ENCODE peak calls at places on chromosomes 16 and 17, in nine cellular contexts. V is left lung; W is CD8-positive, alpha-beta T cell; E is sigmoid colon; K is ascending aorta; H is cardiac fibroblast; C is heart right ventricle; O is stomach; J is body of pancreas. X is an unnamed sample.

GRCh38 chr16:66515543-66516171 is 34.3 kb downstream of the TK2 start:
- DNase-seq in E (peak), O (no peak), H (peak), W (no peak), C (no peak), K (no peak), V (no peak), J (no peak), X (peak)

GRCh38 chr16:75235721-75236193 is 15.7 kb downstream of the BCAR1 start:
- DNase-seq in J (no peak), V (peak), E (peak), K (no peak), O (no peak), C (peak), H (no peak), W (no peak), X (peak)

GRCh38 chr16:84485255-84486010 is 19.0 kb downstream of the MEAK7 start:
- DNase-seq in H (no peak), C (no peak), E (no peak), O (peak), K (no peak), W (no peak), V (no peak), J (no peak), X (no peak)

GRCh38 chr17:47822785-47823184 is 1.2 kb upstream of the OSBPL7 start:
- DNase-seq in C (no peak), V (no peak), O (no peak), H (no peak), K (no peak), J (no peak), W (no peak), E (no peak), X (no peak)

GRCh38 chr16:28823291-28823718 is 506 bp downstream of the ATXN2L start:
- DNase-seq in K (no peak), H (no peak), O (no peak), E (no peak), W (no peak), V (no peak), J (no peak), C (no peak), X (no peak)

GRCh38 chr16:57618306-57619132 is 9.9 kb upstream of the ADGRG1 start:
- DNase-seq in J (peak), V (peak), W (no peak), H (no peak), C (no peak), E (peak), O (peak), K (no peak), X (peak)

GRCh38 chr16:24609417-24609739 is 70.0 kb downstream of the RBBP6 start:
- DNase-seq in J (no peak), K (no peak), E (no peak), W (no peak), O (no peak), V (no peak), C (no peak), H (no peak), X (no peak)

GRCh38 chr16:25198021-25198420 is 18.7 kb upstream of the AQP8 start:
- DNase-seq in C (no peak), K (no peak), J (no peak), E (no peak), H (no peak), W (no peak), V (no peak), O (no peak), X (no peak)

GRCh38 chr16:75236232-75236631 is 15.2 kb downstream of the BCAR1 start:
- DNase-seq in J (no peak), K (no peak), C (no peak), E (no peak), V (no peak), O (no peak), H (no peak), W (no peak), X (no peak)

GRCh38 chr17:40253565-40253964 is 34.1 kb upstream of the CDC6 start:
- DNase-seq in J (no peak), V (no peak), C (no peak), O (no peak), W (no peak), K (no peak), H (no peak), E (no peak), X (no peak)

GRCh38 chr16:77273815-77274214 is 74.6 kb downstream of the SYCE1L start:
- DNase-seq in V (no peak), K (no peak), C (no peak), E (no peak), H (no peak), W (no peak), J (no peak), O (no peak), X (no peak)

GRCh38 chr16:46885960-46886763 is 2.0 kb downstream of the GPT2 start:
- DNase-seq in C (no peak), E (no peak), V (no peak), J (peak), O (peak), K (peak), W (no peak), H (peak), X (no peak)

GRCh38 chr16:68223072-68223471 is 12.9 kb downstream of the ESRP2 start:
- DNase-seq in O (no peak), H (no peak), K (no peak), C (no peak), J (no peak), V (no peak), E (no peak), W (no peak), X (no peak)

GRCh38 chr17:74514632-74515035 is 16.6 kb downstream of the CD300LB start:
- DNase-seq in E (peak), C (no peak), H (no peak), J (no peak), K (no peak), O (peak), W (no peak), V (no peak), X (no peak)

GRCh38 chr16:56861092-56861610 is 3.9 kb upstream of the SLC12A3 start:
- DNase-seq in V (no peak), J (peak), C (no peak), O (no peak), K (no peak), E (no peak), W (no peak), H (peak), X (no peak)

GRCh38 chr16:71484006-71484893 is 4.9 kb downstream of the ZNF19 start:
- DNase-seq in E (peak), H (peak), J (peak), O (peak), C (peak), V (peak), K (peak), W (peak), X (peak)

GRCh38 chr17:73613271-73613941 is 30.8 kb downstream of the SDK2 start:
- DNase-seq in J (no peak), K (no peak), H (no peak), C (no peak), E (no peak), O (no peak), W (no peak), V (no peak), X (no peak)

GRCh38 chr16:10895053-10895946 is 18.3 kb downstream of the CIITA start:
- DNase-seq in J (no peak), K (no peak), O (no peak), V (no peak), C (peak), E (no peak), H (peak), W (no peak), X (no peak)

GRCh38 chr16:67109407-67110135 is at the start of gene PHAF1:
- DNase-seq in H (peak), C (peak), J (peak), W (peak), E (peak), V (peak), O (peak), K (peak), X (peak)

GRCh38 chr16:89598199-89598598 is 15.2 kb upstream of the DPEP1 start:
- DNase-seq in W (no peak), J (no peak), O (no peak), E (no peak), K (no peak), H (no peak), V (no peak), C (no peak), X (no peak)

GRCh38 chr17:9179602-9180001 is 158.3 kb downstream of the NTN1 start:
- DNase-seq in W (no peak), C (no peak), O (no peak), V (no peak), H (no peak), K (no peak), J (no peak), E (no peak), X (no peak)

GRCh38 chr16:50688867-50689266 is 4.5 kb upstream of the NOD2 start:
- DNase-seq in V (no peak), C (no peak), E (no peak), K (no peak), W (no peak), J (no peak), O (no peak), H (no peak), X (no peak)
- H3K4me3 ChIP-seq in V (no peak), C (no peak), E (no peak), K (no peak), W (no peak), J (no peak), O (no peak), H (no peak), X (no peak)

DNA sequence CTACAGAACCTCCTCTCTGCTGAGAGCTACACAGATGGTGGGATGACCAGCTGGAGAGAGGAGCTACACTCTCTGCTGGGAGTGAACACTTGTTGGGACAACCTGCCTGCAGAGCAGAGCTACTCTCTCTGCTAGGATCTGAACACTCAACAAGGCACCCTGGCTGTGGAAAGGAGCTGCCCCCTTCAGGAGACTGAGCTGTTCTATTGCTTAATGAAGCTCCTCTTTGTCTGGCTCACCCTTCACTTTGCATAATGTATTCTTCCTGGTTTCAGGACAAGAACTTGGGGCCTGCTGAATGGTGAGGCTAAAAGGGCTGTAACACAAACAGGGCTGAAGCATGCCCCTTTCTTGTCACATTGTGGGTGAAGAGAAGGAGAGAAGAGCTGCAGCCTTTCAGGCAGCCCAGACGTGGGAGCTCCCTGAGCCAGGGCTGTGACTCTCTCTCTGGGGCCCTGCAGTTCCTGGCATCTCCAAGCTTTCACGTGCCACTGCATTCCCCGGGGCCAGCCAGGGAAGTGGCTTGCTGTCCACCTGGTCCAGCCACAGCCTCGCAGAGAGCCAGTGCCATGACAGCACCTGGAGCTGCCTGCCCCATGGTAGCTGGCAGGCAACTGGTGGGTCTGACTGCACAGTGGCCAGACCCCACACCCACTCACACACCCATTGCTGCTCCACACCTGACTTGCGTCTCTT is 272.8 kb upstream of the KCNJ16 start:
- DNase-seq in V (no peak), H (no peak), C (no peak), K (no peak), J (no peak), O (no peak), E (no peak), W (no peak), X (no peak)
- TF ChIP-seq CTCF in V (no peak), H (no peak), C (no peak), K (no peak), J (no peak), O (no peak), E (no peak), W (no peak), X (no peak)

DNA sequence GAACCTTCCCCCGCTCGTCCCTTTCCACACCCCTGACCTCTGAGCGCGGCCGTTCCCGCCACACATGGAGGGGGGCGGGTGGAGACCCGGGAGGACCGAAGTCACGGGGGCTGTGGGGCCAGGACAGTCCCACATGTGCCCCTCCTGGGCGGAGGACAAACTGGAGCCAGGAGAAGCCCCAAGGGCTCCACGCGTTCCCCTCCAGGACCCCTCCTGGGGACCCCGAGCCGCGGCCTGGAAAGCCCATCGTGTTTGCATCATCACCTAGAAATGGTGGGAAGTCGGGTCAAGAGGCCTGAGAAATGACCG is 607 bp upstream of the ABR start:
- DNase-seq in O (no peak), E (no peak), H (no peak), W (no peak), J (no peak), V (no peak), K (no peak), C (no peak), X (no peak)
- H3K4me3 ChIP-seq in O (peak), E (peak), H (peak), W (peak), J (no peak), V (peak), K (peak), C (peak), X (peak)

DNA sequence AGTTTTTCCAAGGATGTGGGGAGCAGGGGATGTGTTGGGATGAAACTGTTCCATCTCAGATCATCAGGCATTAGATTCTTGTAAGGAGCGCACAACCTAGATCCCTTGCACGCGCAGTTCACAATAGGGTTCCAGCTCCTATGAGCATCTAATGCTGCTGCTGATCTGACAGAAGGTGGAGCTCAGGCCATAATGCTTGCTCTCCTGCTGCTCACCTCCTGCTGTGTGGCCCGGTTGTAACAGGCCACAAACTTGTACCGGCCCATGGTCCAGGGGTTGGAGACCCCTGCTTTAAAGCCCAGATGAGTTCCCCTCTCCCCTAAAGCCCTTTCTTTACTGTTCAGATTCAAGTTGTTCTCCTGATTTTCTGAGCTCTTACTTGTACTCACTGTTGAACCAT is 44.8 kb downstream of the RNF135 start:
- DNase-seq in J (no peak), K (no peak), C (no peak), H (no peak), W (no peak), V (no peak), E (no peak), O (no peak), X (no peak)
- TF ChIP-seq CTCF in J (no peak), K (no peak), C (no peak), H (no peak), W (no peak), V (no peak), E (no peak), O (no peak), X (no peak)

DNA sequence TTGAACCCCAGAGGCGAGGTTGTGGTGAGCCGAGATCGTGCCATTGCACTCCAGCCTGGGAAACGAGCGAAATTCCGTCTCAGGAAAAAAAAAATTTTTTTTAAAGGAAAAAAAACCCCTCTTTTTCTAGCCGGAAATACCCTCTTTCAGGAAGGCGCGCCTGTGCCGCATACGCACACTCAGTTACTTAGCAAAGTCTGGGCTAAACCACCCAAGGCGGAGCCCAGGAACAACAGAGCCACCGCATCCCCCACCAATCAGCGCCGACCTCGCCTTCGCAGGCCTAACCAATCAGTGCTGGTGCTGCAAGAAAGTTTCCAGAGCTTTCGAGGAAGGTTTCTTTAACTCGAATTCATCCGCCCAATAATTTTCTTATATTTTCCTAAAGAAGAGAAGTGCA is 510.4 kb downstream of the KCNJ18 start:
- DNase-seq in O (no peak), V (no peak), K (no peak), J (no peak), E (no peak), H (no peak), C (no peak), W (no peak), X (no peak)
- H3K4me3 ChIP-seq in O (no peak), V (no peak), K (no peak), J (no peak), E (no peak), H (no peak), C (no peak), W (no peak), X (no peak)

GRCh38 chr16:14389359-14389758 is 240.7 kb downstream of the PARN start:
- DNase-seq in H (no peak), W (no peak), J (no peak), E (no peak), K (no peak), O (no peak), V (no peak), C (no peak), X (no peak)
- TF ChIP-seq CTCF in H (no peak), W (no peak), J (no peak), E (no peak), K (no peak), O (no peak), V (no peak), C (no peak), X (no peak)

DNA sequence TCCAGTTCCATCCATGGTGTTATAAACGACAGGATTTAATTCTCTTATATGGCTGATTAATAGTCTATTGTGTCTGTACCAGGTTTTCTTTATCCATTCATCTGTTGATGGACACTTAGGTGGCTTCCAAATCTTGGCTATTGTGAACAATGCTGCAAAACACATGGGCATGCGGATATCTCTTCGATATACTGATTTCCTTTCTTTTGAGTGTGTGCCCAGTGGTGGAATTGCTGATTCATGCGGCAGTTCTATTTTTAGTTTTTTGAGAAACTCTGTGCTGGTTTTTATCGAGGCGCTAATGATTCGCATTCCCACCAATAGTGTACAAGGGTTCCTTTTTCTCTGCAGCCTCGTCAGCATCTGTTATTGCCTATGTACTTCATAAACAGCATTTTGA is 599.4 kb downstream of the TMEM114 start:
- DNase-seq in H (no peak), C (no peak), K (no peak), V (no peak), O (no peak), W (no peak), J (no peak), E (no peak), X (no peak)
- H3K4me3 ChIP-seq in H (no peak), C (peak), K (no peak), V (no peak), O (no peak), W (no peak), J (no peak), E (no peak), X (no peak)

DNA sequence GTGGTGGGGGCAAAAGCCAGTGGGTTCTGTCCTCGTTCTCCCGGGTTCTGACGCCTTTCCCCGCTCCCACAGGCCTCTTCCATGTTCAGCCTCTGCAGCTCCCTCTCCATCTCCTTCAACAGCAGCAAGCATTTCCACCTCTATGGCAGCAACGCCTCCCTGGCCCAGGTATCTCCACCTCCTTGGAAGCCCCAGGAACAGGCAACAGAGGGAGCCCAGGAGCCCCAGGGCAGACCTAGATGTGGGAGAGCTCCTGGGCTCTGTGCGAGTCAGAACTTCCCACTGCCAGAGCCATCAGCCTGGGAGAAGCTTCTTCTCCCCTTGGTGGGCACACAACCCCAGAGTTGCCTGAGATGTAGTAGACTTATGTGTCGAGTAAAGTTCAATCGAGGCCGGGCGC is 7.8 kb downstream of the ZNF768 start:
- DNase-seq in J (no peak), O (no peak), H (no peak), C (no peak), W (no peak), E (no peak), V (no peak), K (no peak), X (no peak)
- TF ChIP-seq CTCF in J (no peak), O (no peak), H (no peak), C (no peak), W (no peak), E (no peak), V (no peak), K (no peak), X (no peak)

GRCh38 chr17:81388091-81388611 is 7.1 kb upstream of the BAHCC1 start:
- DNase-seq in W (no peak), O (no peak), H (no peak), E (no peak), J (no peak), V (no peak), C (no peak), K (no peak), X (peak)
- H3K4me3 ChIP-seq in W (no peak), O (peak), H (no peak), E (no peak), J (no peak), V (peak), C (peak), K (peak), X (peak)

X was measured in tibial artery.